ENCODE peak calls at places on chromosomes 16 and 17, in four cellular contexts. B is IMR-90, T is ovary, Z is heart left ventricle. C is an unnamed sample.

GRCh38 chr17:18262111-18262510 is 1.6 kb downstream of the MIEF2 start:
- DNase-seq in T (no peak), B (no peak), Z (no peak), C (peak; percentile 17)

GRCh38 chr16:66274335-66275110 is 92.0 kb upstream of the CDH5 start:
- DNase-seq in Z (no peak), B (peak; percentile 44), T (no peak), C (no peak)

GRCh38 chr17:38341035-38341721 is 2.6 kb downstream of the GPR179 start:
- DNase-seq in T (no peak), Z (peak; percentile 63), B (no peak), C (peak; percentile 84)

GRCh38 chr17:66957343-66957742 is 7.2 kb upstream of the CACNG4 start:
- DNase-seq in B (no peak), Z (no peak), T (no peak), C (no peak)

GRCh38 chr16:84156342-84156784 is 11.3 kb downstream of the DNAAF1 start:
- DNase-seq in B (no peak), T (no peak), Z (no peak), C (no peak)

GRCh38 chr17:266219-266618 is 84.8 kb upstream of the DOC2B start:
- DNase-seq in Z (peak; percentile 2), T (peak; percentile 9), B (no peak), C (no peak)

GRCh38 chr17:79002796-79003593 is 6.6 kb downstream of the CANT1 start:
- DNase-seq in T (no peak), Z (no peak), B (no peak), C (no peak)

GRCh38 chr17:6470751-6471521 is 26.7 kb downstream of the PIMREG start:
- DNase-seq in Z (no peak), B (no peak), T (peak; percentile 55), C (no peak)

GRCh38 chr16:67842509-67843342 is 606 bp downstream of the THAP11 start:
- DNase-seq in B (peak; percentile 46), T (peak; percentile 56), Z (peak; percentile 53), C (peak; percentile 70)

GRCh38 chr16:85055503-85056210 is 28.1 kb downstream of the KIAA0513 start:
- DNase-seq in Z (no peak), B (peak; percentile 63), T (no peak), C (peak; percentile 18)

GRCh38 chr17:32673964-32674363 is 187.2 kb downstream of the CDK5R1 start:
- DNase-seq in Z (no peak), T (no peak), B (no peak), C (no peak)

GRCh38 chr17:80455784-80456183 is 20.6 kb downstream of the NPTX1 start:
- DNase-seq in T (no peak), B (no peak), Z (no peak), C (no peak)
- H3K27ac ChIP-seq in T (no peak overlapping the region), B (no peak overlapping the region), Z (no peak overlapping the region), C (no peak overlapping the region)

DNA sequence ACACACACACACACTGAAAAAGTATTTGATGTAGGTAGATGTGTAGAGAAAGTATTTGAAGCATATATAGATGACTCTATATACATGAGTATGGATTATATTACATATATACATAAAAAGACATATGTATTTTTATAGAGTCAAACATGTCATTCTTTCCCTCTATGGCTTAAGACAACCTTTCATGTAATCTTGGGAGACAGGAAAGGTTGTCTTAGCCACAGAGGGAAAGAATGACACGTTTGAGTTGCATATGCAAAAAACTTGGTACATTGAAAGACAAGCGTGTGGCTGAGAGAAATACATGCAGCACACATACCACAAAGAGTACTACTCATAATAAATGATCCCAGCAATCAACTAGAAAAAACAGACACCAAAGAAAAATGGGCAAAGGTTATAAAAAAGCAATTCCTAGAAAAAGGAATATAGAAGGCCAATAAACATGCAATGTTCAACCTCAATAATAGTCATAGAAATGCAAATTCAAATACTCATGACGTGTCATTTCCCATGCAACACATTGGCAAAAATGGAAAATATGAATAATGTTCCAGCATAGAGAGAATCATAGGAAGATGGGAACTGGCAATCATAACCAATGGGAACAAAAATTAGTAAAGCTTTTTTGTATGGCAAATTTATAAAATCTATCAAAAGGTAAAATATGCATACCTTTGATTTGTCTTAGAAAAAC is 69.0 kb downstream of the SPECC1 start:
- DNase-seq in Z (no peak), B (no peak), T (no peak), C (no peak)
- TF ChIP-seq CTCF in Z (no peak), B (no peak), T (no peak), C (no peak)

GRCh38 chr16:2250652-2251280 is 621 bp downstream of the ECI1 start:
- DNase-seq in Z (no peak), T (no peak), B (no peak), C (peak; percentile 45)

GRCh38 chr16:2246301-2246885 is 5.0 kb downstream of the ECI1 start:
- DNase-seq in Z (no peak), B (no peak), T (no peak), C (no peak)

GRCh38 chr16:2253293-2253692 is 1.9 kb upstream of the ECI1 start:
- DNase-seq in B (no peak), T (no peak), Z (no peak), C (peak; percentile 69)

GRCh38 chr16:2252806-2253148 is 1.4 kb upstream of the ECI1 start:
- DNase-seq in B (no peak), Z (no peak), T (no peak), C (no peak)

DNA sequence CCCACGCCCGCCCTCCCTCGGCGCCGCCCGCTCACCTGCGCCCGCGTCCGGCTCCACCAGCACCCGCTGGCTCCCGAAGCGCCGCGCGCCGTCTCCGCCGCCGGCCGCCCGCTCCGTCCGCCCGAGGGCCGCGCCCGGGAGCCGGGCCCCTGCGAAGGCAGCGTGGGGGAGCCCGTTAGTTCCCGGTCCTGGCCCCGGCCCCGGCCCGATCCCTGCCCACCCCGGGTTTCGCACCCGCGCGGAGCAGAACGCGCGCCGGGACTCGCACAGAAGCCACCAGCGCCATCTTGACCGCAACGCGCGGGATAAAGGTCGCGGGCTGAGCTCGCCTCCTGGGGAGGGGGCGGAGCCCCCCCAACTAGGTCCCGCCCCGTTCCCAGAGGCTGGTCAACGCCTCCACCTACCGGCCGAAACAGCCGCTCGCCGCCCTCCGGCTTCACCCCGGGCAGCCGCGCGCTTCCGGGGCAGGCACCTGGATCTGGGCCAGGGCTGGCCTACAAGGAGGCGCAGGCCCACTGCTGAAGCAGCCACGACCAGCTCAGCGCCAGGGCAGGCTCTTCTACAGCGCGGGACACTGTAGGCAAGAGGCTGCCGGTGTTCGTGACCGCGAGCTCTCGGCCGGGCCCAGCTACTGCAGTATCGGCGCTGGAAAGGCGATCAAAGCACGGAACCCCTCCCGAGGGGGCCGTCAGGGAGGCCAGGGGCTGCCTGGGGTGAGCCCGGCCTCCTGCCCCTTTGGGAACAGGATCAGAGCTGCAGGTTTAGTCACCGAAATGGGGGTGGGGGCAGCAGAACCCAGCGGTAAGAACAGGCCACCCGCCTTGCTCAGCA is at the start of gene ECI1:
- DNase-seq in Z (peak; percentile 97), B (peak; percentile 92), T (peak; percentile 97), C (peak; percentile 98)
- TF ChIP-seq POLR2A in Z (peak; percentile 43), B (no peak), T (peak; percentile 68), C (peak; percentile 39)

GRCh38 chr16:86240716-86241363 is 269.5 kb upstream of the FOXF1 start:
- DNase-seq in Z (no peak), B (no peak), T (no peak), C (no peak)
- H3K27ac ChIP-seq in Z (no peak overlapping the region), B (peak overlapping the region; percentile 88), T (no peak overlapping the region), C (no peak overlapping the region)

C was measured in thyroid gland.